ENCODE peak calls at places on chromosomes 11 and 22, in five cellular contexts. G is A549, Z is H1, F is K562, J is HepG2. E is an unnamed sample.

GRCh38 chr11:11909727-11910126 is 68.0 kb downstream of the USP47 start:
- DNase-seq in G (no peak), Z (no peak), F (no peak), J (no peak), E (no peak)

GRCh38 chr11:121907379-121907778 is 208.6 kb downstream of the BLID start:
- DNase-seq in G (no peak), Z (no peak), F (no peak), J (no peak), E (no peak)

GRCh38 chr11:89293966-89294679 is 116.4 kb downstream of the TYR start:
- DNase-seq in G (no peak), Z (peak), F (no peak), J (no peak), E (no peak)

GRCh38 chr11:59555601-59556114 is 44.3 kb downstream of the OR4D9 start:
- DNase-seq in G (no peak), Z (no peak), F (no peak), J (no peak), E (no peak)

GRCh38 chr11:61294717-61295595 is at the start of gene VWCE:
- DNase-seq in G (peak), Z (peak), F (no peak), J (peak), E (no peak)

GRCh38 chr11:58742140-58742539 is 10.4 kb upstream of the GLYAT start:
- DNase-seq in G (no peak), Z (no peak), F (no peak), J (no peak), E (peak)

GRCh38 chr11:59097113-59097708 is 9.8 kb upstream of the FAM111B start:
- DNase-seq in G (peak), Z (no peak), F (peak), J (peak), E (no peak)

GRCh38 chr11:75273989-75274391 is 33.4 kb downstream of the TPBGL start:
- DNase-seq in G (no peak), Z (no peak), F (no peak), J (no peak), E (no peak)

GRCh38 chr11:129779342-129779741 is 36.3 kb upstream of the TMEM45B start:
- DNase-seq in G (no peak), Z (no peak), F (no peak), J (peak), E (no peak)

GRCh38 chr22:49247194-49247924 is 580.3 kb downstream of the BRD1 start:
- DNase-seq in G (no peak), Z (no peak), F (no peak), J (no peak), E (no peak)

GRCh38 chr22:35092146-35092805 is 26.3 kb downstream of the ISX start:
- DNase-seq in G (no peak), Z (no peak), F (no peak), J (no peak), E (no peak)

DNA sequence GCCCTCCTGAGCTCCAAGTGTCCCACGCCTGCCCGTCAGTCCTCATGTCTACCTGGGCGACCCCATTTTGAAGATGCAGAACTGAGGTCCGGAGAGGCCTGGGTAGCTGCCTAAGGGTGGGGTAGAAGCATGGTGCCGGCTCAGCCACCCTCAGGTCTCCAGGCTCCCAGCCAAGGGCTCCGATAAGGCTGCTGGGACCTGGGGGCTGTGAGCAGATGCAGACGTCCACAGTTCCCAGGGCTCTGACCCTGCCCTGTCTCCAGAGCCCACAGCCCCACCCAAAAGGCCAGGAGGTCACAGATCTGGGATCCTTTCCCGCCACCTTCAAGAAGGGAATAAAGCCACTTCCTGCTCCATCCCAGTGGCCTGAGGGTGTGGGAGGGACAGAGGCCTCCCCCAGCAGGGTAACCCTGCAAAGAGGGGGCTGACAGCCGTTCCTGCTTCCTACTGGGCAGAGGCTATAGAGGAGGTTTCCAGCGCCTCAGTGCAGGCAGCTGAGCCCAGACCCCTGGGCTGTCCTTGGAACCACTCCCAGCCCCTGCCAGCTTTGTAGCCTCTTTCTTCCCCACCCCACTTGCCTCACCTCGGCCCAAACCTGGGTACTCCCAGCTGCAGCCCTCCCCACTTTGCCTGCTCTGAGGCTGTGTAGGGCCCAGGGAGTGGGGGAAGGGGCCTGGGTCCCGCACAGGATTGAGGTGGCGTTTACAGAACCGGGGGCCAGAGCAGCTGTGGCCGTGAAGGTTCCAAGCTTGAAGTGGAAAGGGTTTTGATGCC is 85.5 kb downstream of the CDKN1C start:
- DNase-seq in G (no peak), Z (no peak), F (peak), J (no peak), E (no peak)
- TF ChIP-seq KDM1A in G (no peak), Z (no peak), F (no peak), J (no peak), E (no peak)

GRCh38 chr11:64502634-64503033 is 88.4 kb upstream of the SLC22A12 start:
- DNase-seq in G (no peak), Z (no peak), F (no peak), J (no peak), E (no peak)
- TF ChIP-seq KDM1A in G (no peak), Z (no peak), F (no peak), J (no peak), E (no peak)

DNA sequence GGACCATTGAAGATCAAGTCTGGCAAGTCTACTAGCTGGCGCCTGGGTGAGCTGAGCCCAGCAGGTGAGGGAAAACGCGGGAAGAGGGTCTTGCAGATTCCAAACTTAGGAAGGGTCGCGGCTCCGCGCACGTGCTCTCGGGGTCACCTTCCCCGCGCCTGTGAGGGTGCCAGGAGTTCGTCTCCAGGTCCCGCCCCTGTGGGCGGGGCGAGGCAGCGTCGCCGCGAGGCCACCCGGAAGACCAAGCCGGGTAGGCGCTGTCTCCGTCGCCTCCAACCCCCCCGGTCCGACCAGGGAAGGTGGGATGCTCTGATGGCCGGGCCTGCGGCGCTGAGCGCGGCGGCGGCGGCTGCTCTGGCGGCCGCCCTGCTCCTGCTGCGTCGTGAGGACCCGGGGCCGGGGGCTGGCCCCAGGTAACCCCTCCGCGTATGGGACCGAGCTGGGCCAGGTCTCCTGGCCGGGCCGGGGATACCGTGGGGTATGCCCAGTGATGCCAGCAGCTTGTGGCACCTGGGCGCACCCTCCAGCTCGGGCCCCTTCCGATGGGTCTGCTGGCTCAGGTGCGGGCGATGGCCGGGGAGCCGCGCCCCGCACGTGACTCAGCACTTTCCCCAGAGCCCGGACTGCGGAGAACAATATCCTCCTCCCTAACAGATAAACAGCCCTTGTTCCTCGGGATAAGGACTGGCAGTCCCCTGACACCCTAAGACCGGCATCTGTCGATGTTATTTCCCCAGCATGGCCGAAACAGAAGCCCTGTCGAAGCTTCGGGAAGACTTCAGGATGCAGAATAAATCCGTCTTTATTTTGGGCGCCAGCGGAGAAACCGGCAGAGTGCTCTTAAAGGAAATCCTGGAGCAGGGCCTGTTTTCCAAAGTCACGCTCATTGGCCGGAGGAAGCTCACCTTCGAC is at the start of gene HTATIP2:
- DNase-seq in G (peak), Z (no peak), F (peak), J (no peak), E (no peak)
- TF ChIP-seq KDM1A in G (no peak), Z (no peak), F (no peak), J (no peak), E (no peak)

GRCh38 chr11:57482782-57483569 is 22.6 kb downstream of the RTN4RL2 start:
- DNase-seq in G (peak), Z (no peak), F (no peak), J (no peak), E (no peak)
- TF ChIP-seq KDM1A in G (no peak), Z (no peak), F (no peak), J (no peak), E (no peak)

DNA sequence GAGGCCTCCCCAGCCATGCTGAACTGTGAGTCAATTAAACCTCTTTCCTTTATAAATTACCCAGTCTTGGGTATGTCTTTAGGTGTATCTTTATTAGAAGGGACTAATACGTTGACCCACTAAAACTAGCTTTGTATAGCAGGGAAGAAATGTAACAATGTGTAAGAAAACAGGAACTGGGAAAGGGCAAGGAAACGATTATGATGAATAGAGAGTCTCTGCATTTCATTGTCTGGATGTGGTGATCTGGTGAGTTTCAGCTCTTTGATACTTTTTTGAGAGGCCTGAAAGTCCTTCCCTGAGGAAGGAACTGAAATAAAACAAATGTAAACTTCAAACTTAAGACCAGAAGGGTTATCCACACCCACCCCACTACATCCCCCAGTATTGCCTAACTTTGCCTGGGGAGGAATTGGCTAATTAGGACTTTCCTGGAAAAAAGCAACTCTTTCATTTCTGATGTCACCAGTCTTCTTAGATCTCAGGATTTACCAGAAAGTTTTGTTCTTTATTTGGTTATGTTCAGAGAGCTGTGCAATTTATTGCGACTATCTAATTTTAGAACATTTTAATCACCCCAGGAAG is 119.0 kb downstream of the LDLRAD3 start:
- DNase-seq in G (no peak), Z (no peak), F (no peak), J (no peak), E (no peak)
- TF ChIP-seq KDM1A in G (no peak), Z (no peak), F (no peak), J (no peak), E (no peak)

DNA sequence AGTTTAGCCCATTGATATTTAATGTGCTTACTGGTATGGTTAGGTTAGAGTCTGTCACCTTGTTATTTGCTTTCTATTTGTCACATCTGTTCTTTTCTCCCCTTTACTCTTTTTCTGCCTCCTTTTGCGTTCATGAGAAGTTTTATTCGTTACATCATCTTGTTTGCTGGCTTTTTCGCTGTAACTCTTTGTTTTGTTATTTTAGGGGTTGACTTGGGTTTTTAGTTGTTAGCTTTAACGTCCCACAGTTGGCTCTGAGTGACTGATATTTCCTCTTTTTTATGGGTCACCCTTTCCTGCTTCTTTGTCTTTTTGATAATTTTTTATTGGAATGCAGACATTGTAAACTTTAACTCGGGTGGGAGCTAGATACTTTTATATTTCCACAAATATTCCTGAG is 13.4 kb upstream of the TNNT3 start:
- DNase-seq in G (no peak), Z (no peak), F (no peak), J (no peak), E (no peak)
- TF ChIP-seq KDM1A in G (no peak), Z (no peak), F (no peak), J (no peak), E (no peak)

GRCh38 chr22:27750866-27751265 is 50.7 kb downstream of the MN1 start:
- DNase-seq in G (no peak), Z (no peak), F (no peak), J (no peak), E (no peak)
- TF ChIP-seq KDM1A in G (no peak), Z (no peak), F (no peak), J (no peak), E (no peak)

GRCh38 chr22:47143249-47143938 is 380.9 kb downstream of the TBC1D22A start:
- DNase-seq in G (no peak), Z (no peak), F (no peak), J (no peak), E (no peak)
- TF ChIP-seq KDM1A in G (no peak), Z (no peak), F (no peak), J (no peak), E (no peak)